ENCODE peak calls at places on chromosomes 7 and 10, in ten cellular contexts. U, V, N, X, E, B, Z, P, T and K are unnamed samples.

GRCh38 chr10:115932099-115932498 is 340.9 kb downstream of the GFRA1 start:
- DNase-seq in U (no peak), V (no peak), N (no peak), X (no peak), E (no peak), B (no peak), Z (no peak), P (no peak), T (no peak), K (no peak)

GRCh38 chr10:71981024-71981867 is 17.1 kb downstream of the CHST3 start:
- DNase-seq in U (no peak), V (no peak), N (peak), X (no peak), E (no peak), B (no peak), Z (no peak), P (peak), T (no peak), K (peak)

GRCh38 chr10:50884302-50884701 is 1.1 kb downstream of the A1CF start:
- DNase-seq in U (no peak), V (no peak), N (no peak), X (no peak), E (no peak), B (no peak), Z (no peak), P (no peak), T (no peak), K (no peak)

GRCh38 chr7:94239661-94240234 is 154.9 kb upstream of the COL1A2 start:
- DNase-seq in U (no peak), V (no peak), N (no peak), X (no peak), E (peak), B (no peak), Z (no peak), P (no peak), T (peak), K (peak)

GRCh38 chr7:41745451-41745850 is 42.6 kb upstream of the INHBA start:
- DNase-seq in U (no peak), V (no peak), N (peak), X (no peak), E (no peak), B (no peak), Z (no peak), P (no peak), T (no peak), K (no peak)

GRCh38 chr7:94069154-94069739 is 65.1 kb upstream of the BET1 start:
- DNase-seq in U (no peak), V (no peak), N (no peak), X (no peak), E (no peak), B (peak), Z (no peak), P (no peak), T (no peak), K (no peak)

GRCh38 chr10:21095494-21096055 is 198.5 kb upstream of the NEBL start:
- DNase-seq in U (no peak), V (no peak), N (no peak), X (no peak), E (no peak), B (no peak), Z (no peak), P (no peak), T (no peak), K (no peak)

GRCh38 chr10:118725784-118726507 is 28.8 kb downstream of the CACUL1 start:
- DNase-seq in U (no peak), V (no peak), N (peak), X (no peak), E (no peak), B (no peak), Z (no peak), P (peak), T (no peak), K (no peak)

GRCh38 chr10:49348593-49348992 is 47.3 kb downstream of the DRGX start:
- DNase-seq in U (peak), V (no peak), N (no peak), X (peak), E (no peak), B (no peak), Z (no peak), P (no peak), T (no peak), K (no peak)

GRCh38 chr7:28573059-28573553 is 160.8 kb downstream of the CREB5 start:
- DNase-seq in U (no peak), V (peak), N (peak), X (peak), E (no peak), B (peak), Z (no peak), P (peak), T (no peak), K (no peak)

GRCh38 chr10:69953851-69954250 is 98.8 kb upstream of the MACROH2A2 start:
- DNase-seq in U (peak), V (no peak), N (no peak), X (no peak), E (peak), B (peak), Z (no peak), P (no peak), T (peak), K (no peak)

GRCh38 chr10:124379609-124380193 is 39.0 kb downstream of the OAT start:
- DNase-seq in U (no peak), V (no peak), N (no peak), X (no peak), E (peak), B (no peak), Z (no peak), P (peak), T (no peak), K (no peak)

GRCh38 chr7:99272476-99273045 is at the start of gene MYH16:
- DNase-seq in U (no peak), V (peak), N (no peak), X (no peak), E (no peak), B (no peak), Z (no peak), P (no peak), T (no peak), K (no peak)

GRCh38 chr10:74337330-74338016 is 186.5 kb downstream of the ADK start:
- DNase-seq in U (no peak), V (no peak), N (no peak), X (no peak), E (no peak), B (no peak), Z (no peak), P (no peak), T (no peak), K (no peak)

GRCh38 chr7:68381731-68382130 is 1216.5 kb upstream of the AUTS2 start:
- DNase-seq in U (no peak), V (no peak), N (no peak), X (no peak), E (no peak), B (no peak), Z (no peak), P (no peak), T (no peak), K (no peak)

GRCh38 chr10:29001801-29002200 is 287.1 kb upstream of the LYZL1 start:
- DNase-seq in U (no peak), V (no peak), N (no peak), X (no peak), E (no peak), B (no peak), Z (no peak), P (no peak), T (no peak), K (no peak)

GRCh38 chr7:15478401-15478800 is 83.4 kb downstream of the AGMO start:
- DNase-seq in U (no peak), V (no peak), N (no peak), X (no peak), E (no peak), B (no peak), Z (no peak), P (no peak), T (no peak), K (no peak)

GRCh38 chr10:47361293-47361692 is 13.1 kb downstream of the RBP3 start:
- DNase-seq in U (peak), V (peak), N (peak), X (no peak), E (no peak), B (peak), Z (no peak), P (peak), T (peak), K (peak)

GRCh38 chr10:35613597-35614226 is 8.6 kb downstream of the GJD4 start:
- DNase-seq in U (no peak), V (no peak), N (peak), X (no peak), E (no peak), B (no peak), Z (no peak), P (no peak), T (no peak), K (no peak)

GRCh38 chr7:1918063-1918645 is 248.1 kb downstream of the ELFN1 start:
- DNase-seq in U (no peak), V (no peak), N (no peak), X (no peak), E (no peak), B (no peak), Z (peak), P (no peak), T (no peak), K (no peak)

GRCh38 chr10:24680647-24681475 is 42.8 kb downstream of the ARHGAP21 start:
- DNase-seq in U (no peak), V (no peak), N (peak), X (no peak), E (no peak), B (no peak), Z (no peak), P (no peak), T (no peak), K (no peak)

GRCh38 chr7:24290004-24290641 is 6.1 kb downstream of the NPY start:
- DNase-seq in U (no peak), V (peak), N (peak), X (no peak), E (peak), B (peak), Z (no peak), P (peak), T (peak), K (peak)

GRCh38 chr10:122307669-122308486 is 36.8 kb downstream of the BTBD16 start:
- DNase-seq in U (no peak), V (peak), N (peak), X (no peak), E (no peak), B (peak), Z (no peak), P (no peak), T (no peak), K (no peak)

GRCh38 chr10:69958232-69958902 is 94.3 kb upstream of the MACROH2A2 start:
- DNase-seq in U (no peak), V (peak), N (peak), X (peak), E (no peak), B (peak), Z (no peak), P (peak), T (peak), K (no peak)

GRCh38 chr10:118692911-118693310 is 61.9 kb downstream of the CACUL1 start:
- DNase-seq in U (no peak), V (no peak), N (peak), X (no peak), E (no peak), B (no peak), Z (no peak), P (peak), T (no peak), K (no peak)

GRCh38 chr7:55055479-55055878 is 36.7 kb downstream of the EGFR start:
- DNase-seq in U (no peak), V (no peak), N (peak), X (no peak), E (no peak), B (no peak), Z (no peak), P (no peak), T (no peak), K (no peak)

GRCh38 chr7:84914598-84914997 is 272.3 kb downstream of the SEMA3D start:
- DNase-seq in U (no peak), V (no peak), N (no peak), X (no peak), E (no peak), B (peak), Z (no peak), P (no peak), T (no peak), K (no peak)

GRCh38 chr10:112366992-112367391 is 6.9 kb upstream of the ACSL5 start:
- DNase-seq in U (no peak), V (no peak), N (no peak), X (no peak), E (no peak), B (no peak), Z (no peak), P (no peak), T (no peak), K (no peak)

GRCh38 chr10:59885430-59886134 is 20.8 kb downstream of the CCDC6 start:
- DNase-seq in U (no peak), V (no peak), N (no peak), X (no peak), E (no peak), B (peak), Z (no peak), P (no peak), T (no peak), K (no peak)

GRCh38 chr10:71651953-71652352 is 67.6 kb downstream of the C10orf105 start:
- DNase-seq in U (no peak), V (no peak), N (no peak), X (no peak), E (no peak), B (no peak), Z (no peak), P (no peak), T (no peak), K (no peak)

DNA sequence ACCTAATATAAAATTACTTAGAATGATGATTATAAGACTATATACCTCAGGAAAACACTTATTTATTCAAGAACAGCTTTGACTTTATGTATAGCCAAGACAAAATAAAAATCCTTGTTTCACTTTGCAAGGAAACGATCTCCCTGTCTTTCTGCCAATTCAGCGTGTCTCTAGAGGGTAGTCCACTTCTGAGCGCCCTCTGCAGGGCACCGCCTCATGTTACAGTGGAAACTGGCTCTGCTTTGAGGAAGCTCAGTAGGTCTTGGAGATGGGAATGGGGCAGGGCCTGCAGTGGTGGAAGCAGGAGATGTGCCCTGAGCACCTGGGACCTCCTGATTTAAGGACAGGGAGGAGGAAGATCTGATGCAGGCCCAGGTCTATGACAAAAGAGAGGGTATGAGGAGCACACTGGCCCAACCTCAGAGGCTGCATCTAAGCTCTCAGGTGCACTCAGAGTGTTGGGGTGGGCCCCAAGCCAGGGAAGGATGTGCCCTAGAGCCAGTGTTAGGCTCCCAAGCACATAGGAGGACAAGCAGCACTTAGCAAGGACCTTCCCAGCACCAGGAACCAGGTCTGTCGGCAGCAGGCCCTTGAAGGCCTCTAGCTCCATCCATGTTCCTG is 481.0 kb downstream of the TNS3 start:
- DNase-seq in U (no peak), V (peak), N (peak), X (no peak), E (peak), B (peak), Z (peak), P (peak), T (peak), K (peak)
- TF ChIP-seq CTCF in U (no peak), V (peak), N (peak), X (no peak), E (peak), B (peak), Z (peak), P (peak), T (peak), K (peak)

GRCh38 chr7:87325576-87326370 is 19.7 kb upstream of the CROT start:
- DNase-seq in U (no peak), V (no peak), N (no peak), X (no peak), E (no peak), B (no peak), Z (no peak), P (no peak), T (no peak), K (no peak)
- TF ChIP-seq CTCF in U (no peak), V (no peak), N (no peak), X (no peak), E (no peak), B (no peak), Z (no peak), P (peak), T (no peak), K (no peak)

GRCh38 chr10:133452453-133452852 is 1.3 kb upstream of the SCART1 start:
- DNase-seq in U (no peak), V (no peak), N (no peak), X (no peak), E (no peak), B (no peak), Z (no peak), P (no peak), T (no peak), K (no peak)
- TF ChIP-seq CTCF in U (no peak), V (no peak), N (no peak), X (no peak), E (no peak), B (no peak), Z (no peak), P (no peak), T (no peak), K (no peak)

GRCh38 chr7:100476903-100477870 is 1.8 kb downstream of the TSC22D4 start:
- DNase-seq in U (no peak), V (no peak), N (no peak), X (no peak), E (no peak), B (peak), Z (no peak), P (peak), T (peak), K (no peak)
- TF ChIP-seq CTCF in U (no peak), V (no peak), N (peak), X (no peak), E (peak), B (peak), Z (no peak), P (peak), T (no peak), K (no peak)

GRCh38 chr7:157690833-157691382 is 354.1 kb downstream of the DNAJB6 start:
- DNase-seq in U (peak), V (no peak), N (peak), X (no peak), E (peak), B (no peak), Z (no peak), P (peak), T (peak), K (peak)

GRCh38 chr7:157690058-157690832 is 353.4 kb downstream of the DNAJB6 start:
- DNase-seq in U (peak), V (no peak), N (no peak), X (no peak), E (peak), B (no peak), Z (no peak), P (peak), T (peak), K (peak)

GRCh38 chr7:157692156-157693011 is 355.6 kb downstream of the DNAJB6 start:
- DNase-seq in U (peak), V (no peak), N (no peak), X (no peak), E (peak), B (no peak), Z (no peak), P (no peak), T (peak), K (peak)

GRCh38 chr7:157693071-157693520 is 356.3 kb downstream of the DNAJB6 start:
- DNase-seq in U (peak), V (no peak), N (no peak), X (no peak), E (peak), B (no peak), Z (no peak), P (peak), T (peak), K (peak)

GRCh38 chr7:157691521-157692155 is 354.8 kb downstream of the DNAJB6 start:
- DNase-seq in U (peak), V (no peak), N (no peak), X (no peak), E (peak), B (no peak), Z (no peak), P (peak), T (peak), K (peak)
- TF ChIP-seq CTCF in U (no peak), V (no peak), N (no peak), X (no peak), E (no peak), B (no peak), Z (no peak), P (no peak), T (no peak), K (no peak)

GRCh38 chr7:71626206-71626605 is 494.3 kb downstream of the GALNT17 start:
- DNase-seq in U (no peak), V (no peak), N (no peak), X (no peak), E (no peak), B (no peak), Z (no peak), P (no peak), T (no peak), K (no peak)
- TF ChIP-seq CTCF in U (no peak), V (no peak), N (no peak), X (no peak), E (no peak), B (no peak), Z (no peak), P (no peak), T (no peak), K (no peak)

DNA sequence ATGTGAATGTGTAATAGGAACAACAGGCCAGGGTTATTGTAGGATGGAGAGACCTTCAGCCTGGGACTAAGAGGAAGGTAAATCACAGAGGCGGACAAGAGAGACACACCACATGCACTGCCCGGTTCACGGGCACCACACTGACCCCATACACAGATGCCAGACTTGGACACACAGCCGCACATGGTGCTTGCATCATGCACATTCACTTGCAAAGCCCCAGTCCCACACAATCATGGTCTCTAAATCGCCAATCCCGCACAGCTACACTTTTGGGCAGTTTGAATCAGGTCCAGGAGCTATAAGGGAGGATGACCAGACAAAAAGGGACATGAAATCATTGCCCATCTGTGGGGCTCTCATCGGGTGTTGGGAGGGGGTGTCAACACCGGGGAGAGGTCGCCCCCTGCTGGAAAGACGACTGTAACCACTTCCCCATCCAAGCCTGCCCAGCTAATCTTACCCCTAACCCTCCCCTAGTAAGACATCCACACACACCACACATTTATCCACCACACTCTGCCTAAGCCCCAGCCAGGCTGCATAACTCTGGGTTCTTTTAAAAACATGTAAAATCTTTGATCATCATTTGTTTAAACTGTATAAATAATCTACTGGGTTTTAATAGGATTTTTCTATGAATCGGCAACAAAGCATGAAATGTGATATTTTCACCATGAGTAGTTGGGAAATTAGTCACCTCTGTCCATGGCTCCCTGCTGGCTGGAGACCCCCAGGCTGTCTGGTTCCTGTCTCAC is 40.5 kb upstream of the SLF2 start:
- DNase-seq in U (no peak), V (peak), N (peak), X (peak), E (no peak), B (peak), Z (no peak), P (peak), T (peak), K (peak)
- TF ChIP-seq CTCF in U (no peak), V (peak), N (peak), X (peak), E (peak), B (peak), Z (peak), P (peak), T (peak), K (peak)

DNA sequence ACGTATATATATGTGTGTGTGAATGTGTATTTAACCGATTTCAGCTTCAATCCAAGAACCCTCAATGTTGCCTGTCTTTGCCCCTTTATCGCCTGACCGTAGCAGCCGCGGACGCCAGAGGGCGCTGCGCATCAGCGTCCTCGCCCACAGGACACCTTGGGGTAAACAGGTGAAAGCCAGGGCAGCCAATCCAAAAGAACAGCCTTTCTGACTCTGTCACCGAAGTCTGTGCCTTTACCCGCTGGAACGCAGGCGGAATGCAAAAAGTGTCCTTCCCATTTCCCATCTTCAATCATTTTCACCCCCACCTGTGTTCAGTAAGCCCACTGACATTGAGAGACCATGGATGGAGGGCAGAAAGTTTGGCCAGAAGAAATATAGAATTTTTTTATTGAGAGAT is 3.6 kb downstream of the NXPH1 start:
- DNase-seq in U (no peak), V (peak), N (no peak), X (peak), E (peak), B (peak), Z (peak), P (no peak), T (peak), K (peak)
- TF ChIP-seq CTCF in U (no peak), V (peak), N (peak), X (peak), E (peak), B (peak), Z (peak), P (peak), T (peak), K (peak)